ENCODE peak calls at places on chromosomes 4 and X, in ten cellular contexts. Y is AG08395; U is GM12891; V is sciatic nerve; K is memory B cell; Z is lower leg skin; D is brain microvascular endothelial cell; N is ELF-1; R is ascending aorta; H is activated T-cell treated with anti-CD3 and anti-CD28 coated beads, Interleukin-2, amount 50 U/mL, for 72 hours. M is an unnamed sample.

GRCh38 chr4:174928174-174928573 is 10.0 kb downstream of the ADAM29 start:
- DNase-seq in Y (no peak), U (no peak), V (no peak), K (peak), Z (no peak), D (no peak), N (no peak), R (no peak), H (no peak), M (no peak)

GRCh38 chr4:33477715-33478114 is 2757.5 kb downstream of the PCDH7 start:
- DNase-seq in Y (no peak), U (no peak), V (no peak), K (no peak), Z (no peak), D (no peak), N (no peak), R (no peak), H (no peak), M (no peak)

GRCh38 chr4:26687728-26688127 is 103.8 kb downstream of the TBC1D19 start:
- DNase-seq in Y (peak), U (no peak), V (no peak), K (no peak), Z (no peak), D (peak), N (no peak), R (no peak), H (no peak), M (no peak)

GRCh38 chr4:7433376-7434140 is 1.2 kb downstream of the PSAPL1 start:
- DNase-seq in Y (no peak), U (no peak), V (no peak), K (no peak), Z (no peak), D (no peak), N (no peak), R (no peak), H (no peak), M (no peak)

GRCh38 chrX:74286950-74287349 is 17.0 kb upstream of the ZCCHC13 start:
- DNase-seq in Y (no peak), U (no peak), V (no peak), K (no peak), Z (no peak), D (peak), N (no peak), R (no peak), H (no peak), M (no peak)

GRCh38 chr4:118180776-118181175 is 146.5 kb downstream of the NDST3 start:
- DNase-seq in Y (no peak), U (no peak), V (no peak), K (no peak), Z (no peak), D (no peak), N (no peak), R (no peak), H (no peak), M (no peak)

GRCh38 chr4:13635281-13635799 is 7.8 kb upstream of the BOD1L1 start:
- DNase-seq in Y (peak), U (no peak), V (no peak), K (no peak), Z (no peak), D (no peak), N (no peak), R (no peak), H (no peak), M (no peak)

GRCh38 chrX:39969099-39969825 is 128.5 kb downstream of the BCOR start:
- DNase-seq in Y (no peak), U (no peak), V (no peak), K (no peak), Z (no peak), D (no peak), N (peak), R (no peak), H (peak), M (peak)

GRCh38 chr4:138051157-138051556 is 191.0 kb downstream of the SLC7A11 start:
- DNase-seq in Y (peak), U (no peak), V (no peak), K (no peak), Z (no peak), D (peak), N (no peak), R (no peak), H (no peak), M (no peak)

GRCh38 chrX:45001038-45001437 is 128.1 kb downstream of the KDM6A start:
- DNase-seq in Y (no peak), U (no peak), V (no peak), K (no peak), Z (no peak), D (no peak), N (peak), R (no peak), H (no peak), M (no peak)

GRCh38 chrX:128800138-128800537 is 723.2 kb downstream of the SMARCA1 start:
- DNase-seq in Y (no peak), U (no peak), V (no peak), K (no peak), Z (no peak), D (no peak), N (peak), R (no peak), H (no peak), M (no peak)

GRCh38 chrX:32985544-32985943 is 225.8 kb downstream of the DMD start:
- DNase-seq in Y (no peak), U (no peak), V (no peak), K (no peak), Z (no peak), D (no peak), N (no peak), R (no peak), H (no peak), M (no peak)

GRCh38 chrX:17414839-17415238 is 39.8 kb downstream of the NHS start:
- DNase-seq in Y (no peak), U (no peak), V (peak), K (no peak), Z (no peak), D (no peak), N (peak), R (no peak), H (peak), M (no peak)

GRCh38 chr4:173534439-173534838 is 4.4 kb upstream of the HAND2 start:
- DNase-seq in Y (no peak), U (no peak), V (no peak), K (no peak), Z (no peak), D (no peak), N (no peak), R (no peak), H (no peak), M (no peak)

GRCh38 chr4:23818097-23818648 is 71.7 kb downstream of the PPARGC1A start:
- DNase-seq in Y (no peak), U (no peak), V (no peak), K (no peak), Z (no peak), D (no peak), N (no peak), R (no peak), H (no peak), M (no peak)

GRCh38 chrX:137353404-137353803 is 212.5 kb upstream of the ZIC3 start:
- DNase-seq in Y (no peak), U (no peak), V (no peak), K (no peak), Z (no peak), D (no peak), N (no peak), R (no peak), H (no peak), M (no peak)

GRCh38 chr4:118265312-118266144 is 87.3 kb downstream of the PRSS12 start:
- DNase-seq in Y (no peak), U (no peak), V (no peak), K (no peak), Z (no peak), D (no peak), N (peak), R (no peak), H (peak), M (no peak)

GRCh38 chr4:828641-829271 is 2.8 kb upstream of the CPLX1 start:
- DNase-seq in Y (no peak), U (no peak), V (no peak), K (no peak), Z (no peak), D (no peak), N (no peak), R (no peak), H (no peak), M (no peak)

GRCh38 chr4:127870688-127871087 is 10.0 kb upstream of the PLK4 start:
- DNase-seq in Y (peak), U (no peak), V (no peak), K (no peak), Z (no peak), D (peak), N (peak), R (no peak), H (no peak), M (no peak)

GRCh38 chr4:21507439-21507838 is 441.1 kb downstream of the KCNIP4 start:
- DNase-seq in Y (no peak), U (no peak), V (no peak), K (no peak), Z (no peak), D (peak), N (no peak), R (no peak), H (no peak), M (no peak)

GRCh38 chrX:153974726-153975286 is 2.3 kb downstream of the TMEM187 start:
- DNase-seq in Y (no peak), U (no peak), V (no peak), K (no peak), Z (no peak), D (no peak), N (no peak), R (no peak), H (no peak), M (no peak)

GRCh38 chr4:11514780-11515432 is 86.2 kb upstream of the HS3ST1 start:
- DNase-seq in Y (no peak), U (no peak), V (no peak), K (no peak), Z (no peak), D (no peak), N (no peak), R (no peak), H (no peak), M (no peak)

GRCh38 chr4:110142461-110142860 is 56.0 kb downstream of the ELOVL6 start:
- DNase-seq in Y (no peak), U (no peak), V (no peak), K (no peak), Z (no peak), D (no peak), N (no peak), R (no peak), H (no peak), M (no peak)

GRCh38 chrX:53196678-53197077 is 28.3 kb downstream of the KDM5C start:
- DNase-seq in Y (no peak), U (no peak), V (no peak), K (no peak), Z (no peak), D (no peak), N (no peak), R (no peak), H (no peak), M (no peak)

GRCh38 chr4:175346381-175346780 is 428.2 kb downstream of the ADAM29 start:
- DNase-seq in Y (no peak), U (no peak), V (no peak), K (no peak), Z (no peak), D (no peak), N (no peak), R (no peak), H (no peak), M (no peak)

GRCh38 chr4:15855804-15856475 is 77.8 kb downstream of the CD38 start:
- DNase-seq in Y (no peak), U (no peak), V (peak), K (no peak), Z (no peak), D (peak), N (no peak), R (no peak), H (no peak), M (no peak)

GRCh38 chr4:121070274-121070673 is 2.1 kb downstream of the NDNF start:
- DNase-seq in Y (no peak), U (no peak), V (no peak), K (no peak), Z (no peak), D (no peak), N (peak), R (no peak), H (no peak), M (no peak)

GRCh38 chr4:108693211-108693610 is 42.8 kb downstream of the OSTC start:
- DNase-seq in Y (no peak), U (no peak), V (no peak), K (no peak), Z (no peak), D (no peak), N (no peak), R (no peak), H (no peak), M (no peak)

GRCh38 chr4:184268574-184269160 is 51.0 kb upstream of the ENPP6 start:
- DNase-seq in Y (no peak), U (no peak), V (no peak), K (no peak), Z (no peak), D (no peak), N (no peak), R (no peak), H (no peak), M (no peak)

GRCh38 chr4:140004580-140005314 is 149.2 kb downstream of the MAML3 start:
- DNase-seq in Y (peak), U (no peak), V (peak), K (no peak), Z (no peak), D (peak), N (peak), R (no peak), H (no peak), M (no peak)

GRCh38 chr4:79049840-79050520 is 110.7 kb upstream of the PAQR3 start:
- DNase-seq in Y (peak), U (no peak), V (no peak), K (no peak), Z (peak), D (no peak), N (no peak), R (no peak), H (no peak), M (no peak)

GRCh38 chr4:115834441-115834840 is 721.0 kb upstream of the NDST4 start:
- DNase-seq in Y (no peak), U (no peak), V (no peak), K (no peak), Z (no peak), D (no peak), N (peak), R (no peak), H (no peak), M (no peak)

GRCh38 chrX:11953615-11954014 is 184.7 kb upstream of the FRMPD4 start:
- DNase-seq in Y (peak), U (no peak), V (no peak), K (no peak), Z (no peak), D (peak), N (peak), R (no peak), H (no peak), M (no peak)

GRCh38 chr4:1767770-1768366 is 25.2 kb upstream of the FGFR3 start:
- DNase-seq in Y (peak), U (peak), V (no peak), K (no peak), Z (no peak), D (no peak), N (peak), R (no peak), H (peak), M (no peak)

GRCh38 chr4:73891739-73892405 is 22.7 kb downstream of the CXCL1 start:
- DNase-seq in Y (peak), U (no peak), V (no peak), K (no peak), Z (no peak), D (no peak), N (no peak), R (no peak), H (no peak), M (no peak)

GRCh38 chrX:5278908-5279307 is 949.8 kb downstream of the NLGN4X start:
- DNase-seq in Y (no peak), U (no peak), V (no peak), K (no peak), Z (no peak), D (no peak), N (no peak), R (no peak), H (no peak), M (no peak)

GRCh38 chrX:73964607-73965006 is 339.4 kb upstream of the ZCCHC13 start:
- DNase-seq in Y (no peak), U (no peak), V (no peak), K (no peak), Z (no peak), D (no peak), N (no peak), R (no peak), H (no peak), M (no peak)

GRCh38 chrX:9609987-9610386 is 145.1 kb downstream of the TBL1X start:
- DNase-seq in Y (no peak), U (no peak), V (no peak), K (no peak), Z (no peak), D (no peak), N (no peak), R (no peak), H (no peak), M (no peak)

GRCh38 chrX:103647630-103648029 is 18.9 kb downstream of the TCEAL1 start:
- DNase-seq in Y (no peak), U (no peak), V (no peak), K (no peak), Z (no peak), D (no peak), N (no peak), R (no peak), H (no peak), M (no peak)

GRCh38 chr4:680931-681645 is 6.7 kb downstream of the MYL5 start:
- DNase-seq in Y (peak), U (no peak), V (peak), K (no peak), Z (peak), D (no peak), N (peak), R (no peak), H (peak), M (peak)